ENCODE peak calls at places on chromosomes 7 and 10, in four cellular contexts. L, X, Z and Y are unnamed samples.

GRCh38 chr7:131354390-131354789 is 26.7 kb downstream of the MKLN1 start:
- DNase-seq in Z (no peak), L (no peak), X (no peak), Y (peak)

GRCh38 chr10:83978681-83979383 is 160.5 kb upstream of the GHITM start:
- DNase-seq in Z (no peak), X (no peak), L (no peak), Y (no peak)

GRCh38 chr7:101927389-101928306 is 110.2 kb downstream of the CUX1 start:
- DNase-seq in X (no peak), Z (no peak), L (no peak), Y (no peak)

GRCh38 chr7:33745934-33746333 is 159.4 kb upstream of the BMPER start:
- DNase-seq in X (no peak), L (peak), Z (no peak), Y (peak)

GRCh38 chr7:855686-856369 is 20.5 kb upstream of the GET4 start:
- DNase-seq in Z (no peak), L (no peak), X (no peak), Y (no peak)

GRCh38 chr10:113267616-113268015 is 285.2 kb upstream of the HABP2 start:
- DNase-seq in Z (no peak), X (no peak), L (peak), Y (peak)

GRCh38 chr10:77387247-77387646 is 250.4 kb downstream of the KCNMA1 start:
- DNase-seq in L (no peak), X (no peak), Z (no peak), Y (no peak)

GRCh38 chr7:28802450-28802849 is 155.7 kb downstream of the TRIL start:
- DNase-seq in X (no peak), Z (no peak), L (peak), Y (no peak)

GRCh38 chr7:151901313-151901669 is 24.4 kb upstream of the PRKAG2 start:
- DNase-seq in L (no peak), X (peak), Z (no peak), Y (no peak)

GRCh38 chr10:97822261-97822687 is 27.4 kb upstream of the GOLGA7B start:
- DNase-seq in X (no peak), Z (no peak), L (no peak), Y (no peak)

GRCh38 chr7:33423646-33424020 is 294.3 kb downstream of the BBS9 start:
- DNase-seq in L (peak), Z (no peak), X (no peak), Y (peak)

GRCh38 chr10:44344727-44345126 is 40.2 kb downstream of the CXCL12 start:
- DNase-seq in X (no peak), L (no peak), Z (no peak), Y (no peak)

GRCh38 chr10:101071266-101071884 is 9.6 kb downstream of the KAZALD1 start:
- DNase-seq in Z (no peak), L (peak), X (no peak), Y (peak)

GRCh38 chr7:77837966-77838365 is 39.4 kb downstream of the PHTF2 start:
- DNase-seq in X (no peak), Z (no peak), L (no peak), Y (no peak)

GRCh38 chr7:34675749-34676374 is 17.8 kb downstream of the NPSR1 start:
- DNase-seq in Z (no peak), L (peak), X (no peak), Y (peak)

GRCh38 chr10:6445671-6446278 is 134.3 kb downstream of the PRKCQ start:
- DNase-seq in L (peak), X (peak), Z (no peak), Y (peak)

GRCh38 chr7:25259487-25260243 is 31.4 kb upstream of the NPVF start:
- DNase-seq in Z (peak), L (peak), X (peak), Y (peak)

GRCh38 chr10:117476716-117477115 is 65.8 kb upstream of the EMX2 start:
- DNase-seq in Z (no peak), X (no peak), L (no peak), Y (no peak)

GRCh38 chr7:13894956-13895355 is 94.5 kb downstream of the ETV1 start:
- DNase-seq in X (no peak), Z (no peak), L (no peak), Y (no peak)

GRCh38 chr10:113630929-113631533 is 32.8 kb downstream of the NRAP start:
- DNase-seq in X (no peak), Z (no peak), L (no peak), Y (no peak)

GRCh38 chr7:44969701-44970494 is 8.9 kb downstream of the MYO1G start:
- DNase-seq in L (no peak), X (no peak), Z (no peak), Y (no peak)

GRCh38 chr7:33796538-33796937 is 108.8 kb upstream of the BMPER start:
- DNase-seq in Z (no peak), L (no peak), X (no peak), Y (no peak)

GRCh38 chr7:131532570-131533091 is 23.8 kb downstream of the PODXL start:
- DNase-seq in X (no peak), Z (no peak), L (no peak), Y (no peak)

GRCh38 chr10:121459279-121459764 is 138.9 kb downstream of the FGFR2 start:
- DNase-seq in X (no peak), Z (no peak), L (no peak), Y (no peak)

GRCh38 chr10:34964166-34964800 is 125.9 kb downstream of the CUL2 start:
- DNase-seq in Z (no peak), X (no peak), L (no peak), Y (no peak)

GRCh38 chr10:11177926-11178453 is 160.3 kb downstream of the CELF2 start:
- DNase-seq in L (no peak), X (no peak), Z (no peak), Y (no peak)

GRCh38 chr10:71727429-71728217 is 8.0 kb upstream of the C10orf105 start:
- DNase-seq in X (peak), Z (peak), L (peak), Y (peak)

GRCh38 chr7:134703781-134704180 is 57.1 kb downstream of the BPGM start:
- DNase-seq in L (no peak), Z (no peak), X (no peak), Y (peak)

GRCh38 chr10:123835575-123835974 is 56.0 kb downstream of the CPXM2 start:
- DNase-seq in X (no peak), Z (no peak), L (peak), Y (no peak)

GRCh38 chr10:28077889-28078288 is 79.0 kb upstream of the ODAD2 start:
- DNase-seq in Z (no peak), X (no peak), L (no peak), Y (peak)

GRCh38 chr10:7475046-7475860 is 64.4 kb upstream of the SFMBT2 start:
- DNase-seq in X (no peak), L (no peak), Z (no peak), Y (no peak)

GRCh38 chr7:117217636-117218035 is 105.2 kb downstream of the WNT2 start:
- DNase-seq in Z (no peak), L (peak), X (no peak), Y (peak)

GRCh38 chr10:10209152-10209551 is 808.5 kb upstream of the CELF2 start:
- DNase-seq in L (peak), Z (no peak), X (peak), Y (peak)

GRCh38 chr10:133100706-133101463 is 13.2 kb downstream of the ADGRA1 start:
- DNase-seq in X (no peak), L (no peak), Z (no peak), Y (no peak)

GRCh38 chr7:92699560-92699959 is 109.4 kb upstream of the FAM133B start:
- DNase-seq in L (no peak), X (no peak), Z (no peak), Y (peak)

GRCh38 chr7:92697012-92697411 is 106.8 kb upstream of the FAM133B start:
- DNase-seq in L (no peak), X (no peak), Z (no peak), Y (no peak)

GRCh38 chr7:92697414-92697813 is 107.2 kb upstream of the FAM133B start:
- DNase-seq in Z (no peak), L (no peak), X (no peak), Y (no peak)

GRCh38 chr7:92696584-92696983 is 106.4 kb upstream of the FAM133B start:
- DNase-seq in X (no peak), Z (no peak), L (no peak), Y (no peak)

GRCh38 chr7:92698237-92698841 is 108.1 kb upstream of the FAM133B start:
- DNase-seq in L (peak), X (no peak), Z (no peak), Y (peak)
- TF ChIP-seq CTCF in L (peak), X (no peak), Z (no peak), Y (no peak)

GRCh38 chr7:41046778-41047177 is 656.1 kb downstream of the INHBA start:
- DNase-seq in L (no peak), Z (no peak), X (no peak), Y (no peak)

GRCh38 chr7:41047192-41047591 is 655.7 kb downstream of the INHBA start:
- DNase-seq in L (no peak), X (no peak), Z (no peak), Y (no peak)

GRCh38 chr7:41047789-41048191 is 655.1 kb downstream of the INHBA start:
- DNase-seq in L (peak), Z (no peak), X (no peak), Y (peak)

GRCh38 chr7:41046221-41046761 is 656.6 kb downstream of the INHBA start:
- DNase-seq in Z (no peak), X (no peak), L (peak), Y (peak)

DNA sequence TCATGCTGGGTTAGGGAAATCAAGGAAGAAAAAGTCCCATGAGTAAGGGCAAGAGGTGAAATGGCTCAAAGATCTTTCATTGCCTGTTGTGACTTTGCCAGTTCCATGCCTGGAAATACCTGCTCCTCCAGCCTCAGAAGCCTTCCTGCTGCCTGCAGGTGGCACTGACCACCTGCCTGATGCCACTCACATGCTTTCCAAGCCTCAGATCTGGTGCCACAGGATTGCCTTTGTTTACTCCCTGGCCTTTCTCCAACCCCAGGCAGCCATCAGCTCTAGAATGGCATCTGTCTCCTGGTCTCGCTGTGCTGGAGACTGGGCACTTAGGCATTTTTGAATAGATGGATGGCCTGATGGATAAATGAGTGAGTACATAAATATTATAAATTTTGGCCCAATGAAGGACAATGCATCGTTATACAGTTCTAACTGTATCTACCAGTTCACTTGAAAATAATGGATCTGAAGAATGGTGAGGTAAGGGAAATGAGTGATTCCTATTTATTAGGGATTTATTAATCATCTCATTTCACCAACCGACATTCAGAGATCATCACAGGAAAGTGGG is 657.2 kb downstream of the INHBA start:
- DNase-seq in X (no peak), Z (no peak), L (no peak), Y (no peak)
- TF ChIP-seq CTCF in X (no peak), Z (peak), L (no peak), Y (no peak)

GRCh38 chr7:155524018-155524556 is 22.3 kb downstream of the CNPY1 start:
- DNase-seq in Z (no peak), L (no peak), X (no peak), Y (no peak)
- TF ChIP-seq CTCF in Z (no peak), L (no peak), X (no peak), Y (no peak)

GRCh38 chr7:42138691-42139090 is 98.3 kb downstream of the GLI3 start:
- DNase-seq in L (no peak), X (no peak), Z (no peak), Y (no peak)
- TF ChIP-seq CTCF in L (no peak), X (no peak), Z (no peak), Y (peak)

DNA sequence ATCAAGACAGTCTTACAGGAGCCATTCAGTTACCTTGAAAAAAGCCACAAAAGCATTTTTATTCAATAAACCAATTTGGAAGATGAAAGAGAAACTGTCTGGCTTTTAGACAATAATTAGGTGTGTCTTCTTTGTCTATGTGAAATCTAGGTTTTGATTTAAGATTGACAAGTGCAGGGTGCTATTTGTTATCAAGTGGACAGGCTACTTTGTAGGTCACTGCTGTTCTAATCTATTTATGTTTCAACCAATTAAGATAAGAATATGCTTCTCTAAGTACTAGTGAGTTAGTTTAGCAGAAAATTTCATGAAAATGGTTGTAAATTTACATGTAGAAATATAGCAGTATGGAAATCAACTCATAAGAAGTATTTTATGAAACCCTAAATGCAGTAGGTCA is 177.5 kb downstream of the CACNA2D1 start:
- DNase-seq in L (no peak), X (no peak), Z (no peak), Y (no peak)
- TF ChIP-seq CTCF in L (no peak), X (no peak), Z (no peak), Y (no peak)